ENCODE peak calls at places on chromosomes 16 and 17, in seven cellular contexts. One of them, this sample, is unnamed.

GRCh38 chr17:77186141-77186604 is 45.4 kb downstream of the SEC14L1 start:
- DNase-seq in NCI-H1105: no peak
- DNase-seq in AG08395: no peak
- DNase-seq in EH: no peak
- DNase-seq in epithelial cell of esophagus: no peak
- DNase-seq in AG10803: no peak
- DNase-seq in activated CD8-positive, alpha-beta memory T cell treated with anti-CD3 and anti-CD28 coated beads for 1 hour: no peak
- DNase-seq in this sample: no peak

GRCh38 chr17:4008082-4008435 is 43.8 kb upstream of the ATP2A3 start:
- DNase-seq in AG10803: no peak
- DNase-seq in epithelial cell of esophagus: no peak
- DNase-seq in NCI-H1105: no peak
- DNase-seq in EH: no peak
- DNase-seq in activated CD8-positive, alpha-beta memory T cell treated with anti-CD3 and anti-CD28 coated beads for 1 hour: no peak
- DNase-seq in AG08395: no peak
- DNase-seq in this sample: no peak

GRCh38 chr17:72270530-72270929 is 149.7 kb downstream of the SOX9 start:
- DNase-seq in activated CD8-positive, alpha-beta memory T cell treated with anti-CD3 and anti-CD28 coated beads for 1 hour: no peak
- DNase-seq in EH: peak
- DNase-seq in AG08395: peak
- DNase-seq in epithelial cell of esophagus: no peak
- DNase-seq in AG10803: peak
- DNase-seq in NCI-H1105: peak
- DNase-seq in this sample: peak

GRCh38 chr17:45867171-45867570 is 22.5 kb downstream of the SPPL2C start:
- DNase-seq in AG10803: no peak
- DNase-seq in NCI-H1105: no peak
- DNase-seq in AG08395: no peak
- DNase-seq in activated CD8-positive, alpha-beta memory T cell treated with anti-CD3 and anti-CD28 coated beads for 1 hour: no peak
- DNase-seq in epithelial cell of esophagus: no peak
- DNase-seq in EH: no peak
- DNase-seq in this sample: no peak

GRCh38 chr17:58300336-58300735 is 19.6 kb upstream of the MPO start:
- DNase-seq in NCI-H1105: no peak
- DNase-seq in AG08395: no peak
- DNase-seq in AG10803: no peak
- DNase-seq in activated CD8-positive, alpha-beta memory T cell treated with anti-CD3 and anti-CD28 coated beads for 1 hour: no peak
- DNase-seq in EH: no peak
- DNase-seq in epithelial cell of esophagus: no peak
- DNase-seq in this sample: no peak

GRCh38 chr17:42409467-42410351 is 13.3 kb downstream of the CAVIN1 start:
- DNase-seq in EH: peak
- DNase-seq in AG08395: peak
- DNase-seq in AG10803: peak
- DNase-seq in NCI-H1105: no peak
- DNase-seq in epithelial cell of esophagus: peak
- DNase-seq in activated CD8-positive, alpha-beta memory T cell treated with anti-CD3 and anti-CD28 coated beads for 1 hour: no peak
- DNase-seq in this sample: no peak

GRCh38 chr16:62644030-62644812 is 608.0 kb upstream of the CDH8 start:
- DNase-seq in AG08395: no peak
- DNase-seq in EH: no peak
- DNase-seq in epithelial cell of esophagus: no peak
- DNase-seq in activated CD8-positive, alpha-beta memory T cell treated with anti-CD3 and anti-CD28 coated beads for 1 hour: no peak
- DNase-seq in NCI-H1105: no peak
- DNase-seq in AG10803: no peak
- DNase-seq in this sample: no peak

GRCh38 chr17:4643676-4644075 is 2.2 kb upstream of the ALOX15 start:
- DNase-seq in AG08395: no peak
- DNase-seq in epithelial cell of esophagus: peak
- DNase-seq in NCI-H1105: no peak
- DNase-seq in AG10803: no peak
- DNase-seq in EH: no peak
- DNase-seq in activated CD8-positive, alpha-beta memory T cell treated with anti-CD3 and anti-CD28 coated beads for 1 hour: no peak
- DNase-seq in this sample: no peak

GRCh38 chr17:1769826-1770477 is 8.1 kb downstream of the SERPINF1 start:
- DNase-seq in EH: no peak
- DNase-seq in NCI-H1105: no peak
- DNase-seq in AG08395: no peak
- DNase-seq in epithelial cell of esophagus: peak
- DNase-seq in activated CD8-positive, alpha-beta memory T cell treated with anti-CD3 and anti-CD28 coated beads for 1 hour: no peak
- DNase-seq in AG10803: no peak
- DNase-seq in this sample: peak

GRCh38 chr16:81565633-81566032 is 121.0 kb downstream of the CMIP start:
- DNase-seq in AG10803: no peak
- DNase-seq in epithelial cell of esophagus: no peak
- DNase-seq in activated CD8-positive, alpha-beta memory T cell treated with anti-CD3 and anti-CD28 coated beads for 1 hour: no peak
- DNase-seq in AG08395: no peak
- DNase-seq in NCI-H1105: no peak
- DNase-seq in EH: no peak
- DNase-seq in this sample: no peak

GRCh38 chr16:87129771-87130170 is 187.4 kb downstream of the C16orf95 start:
- DNase-seq in NCI-H1105: no peak
- DNase-seq in activated CD8-positive, alpha-beta memory T cell treated with anti-CD3 and anti-CD28 coated beads for 1 hour: no peak
- DNase-seq in AG10803: no peak
- DNase-seq in AG08395: no peak
- DNase-seq in EH: peak
- DNase-seq in epithelial cell of esophagus: peak
- DNase-seq in this sample: peak